ENCODE peak calls at places on chromosomes 3 and 15, in seven cellular contexts. One of them, this sample, is unnamed.

GRCh38 chr3:129068291-129068886 is 7.8 kb downstream of the GP9 start:
- DNase-seq in CD8-positive, alpha-beta memory T cell: no peak
- DNase-seq in left lung: no peak
- DNase-seq in fibroblast of lung: no peak
- DNase-seq in right lobe of liver: no peak
- DNase-seq in lung: no peak
- DNase-seq in astrocyte: no peak
- DNase-seq in this sample: no peak

GRCh38 chr3:197227780-197228574 is 70.4 kb downstream of the DLG1 start:
- DNase-seq in CD8-positive, alpha-beta memory T cell: no peak
- DNase-seq in left lung: no peak
- DNase-seq in fibroblast of lung: peak
- DNase-seq in right lobe of liver: no peak
- DNase-seq in lung: no peak
- DNase-seq in astrocyte: no peak
- DNase-seq in this sample: no peak

GRCh38 chr3:150603888-150604319 is 783 bp downstream of the SELENOT start:
- DNase-seq in CD8-positive, alpha-beta memory T cell: no peak
- DNase-seq in left lung: no peak
- DNase-seq in fibroblast of lung: peak
- DNase-seq in right lobe of liver: no peak
- DNase-seq in lung: no peak
- DNase-seq in astrocyte: no peak
- DNase-seq in this sample: no peak

GRCh38 chr3:128488995-128489859 is 3.8 kb downstream of the GATA2 start:
- DNase-seq in CD8-positive, alpha-beta memory T cell: peak
- DNase-seq in left lung: no peak
- DNase-seq in fibroblast of lung: no peak
- DNase-seq in right lobe of liver: peak
- DNase-seq in lung: no peak
- DNase-seq in astrocyte: no peak
- DNase-seq in this sample: no peak

GRCh38 chr3:12750658-12751071 is 8.4 kb downstream of the TMEM40 start:
- DNase-seq in CD8-positive, alpha-beta memory T cell: no peak
- DNase-seq in left lung: no peak
- DNase-seq in fibroblast of lung: peak
- DNase-seq in right lobe of liver: no peak
- DNase-seq in lung: no peak
- DNase-seq in astrocyte: peak
- DNase-seq in this sample: peak

GRCh38 chr3:193640165-193640706 is 47.2 kb downstream of the OPA1 start:
- DNase-seq in CD8-positive, alpha-beta memory T cell: no peak
- DNase-seq in left lung: no peak
- DNase-seq in fibroblast of lung: no peak
- DNase-seq in right lobe of liver: no peak
- DNase-seq in lung: no peak
- DNase-seq in astrocyte: no peak
- DNase-seq in this sample: no peak

GRCh38 chr3:87448559-87448958 is 172.2 kb upstream of the POU1F1 start:
- DNase-seq in CD8-positive, alpha-beta memory T cell: no peak
- DNase-seq in left lung: no peak
- DNase-seq in fibroblast of lung: no peak
- DNase-seq in right lobe of liver: no peak
- DNase-seq in lung: no peak
- DNase-seq in astrocyte: no peak
- DNase-seq in this sample: no peak

GRCh38 chr15:78567541-78567940 is 2.2 kb downstream of the CHRNA5 start:
- DNase-seq in CD8-positive, alpha-beta memory T cell: no peak
- DNase-seq in left lung: no peak
- DNase-seq in fibroblast of lung: no peak
- DNase-seq in right lobe of liver: no peak
- DNase-seq in lung: no peak
- DNase-seq in astrocyte: no peak
- DNase-seq in this sample: no peak

GRCh38 chr15:40340740-40341400 is at the start of gene CCDC9B:
- DNase-seq in CD8-positive, alpha-beta memory T cell: no peak
- DNase-seq in left lung: peak
- DNase-seq in fibroblast of lung: peak
- DNase-seq in right lobe of liver: peak
- DNase-seq in lung: peak
- DNase-seq in astrocyte: peak
- DNase-seq in this sample: peak

GRCh38 chr3:189001559-189001958 is 170.2 kb upstream of the TPRG1 start:
- DNase-seq in CD8-positive, alpha-beta memory T cell: no peak
- DNase-seq in left lung: no peak
- DNase-seq in fibroblast of lung: peak
- DNase-seq in right lobe of liver: no peak
- DNase-seq in lung: no peak
- DNase-seq in astrocyte: peak
- DNase-seq in this sample: peak

GRCh38 chr15:69537888-69538287 is 85.3 kb downstream of the RPLP1 start:
- DNase-seq in CD8-positive, alpha-beta memory T cell: no peak
- DNase-seq in left lung: no peak
- DNase-seq in fibroblast of lung: no peak
- DNase-seq in right lobe of liver: no peak
- DNase-seq in lung: no peak
- DNase-seq in astrocyte: no peak
- DNase-seq in this sample: no peak

GRCh38 chr3:112030911-112031310 is 3.6 kb upstream of the TMPRSS7 start:
- DNase-seq in CD8-positive, alpha-beta memory T cell: no peak
- DNase-seq in left lung: no peak
- DNase-seq in fibroblast of lung: no peak
- DNase-seq in right lobe of liver: no peak
- DNase-seq in lung: no peak
- DNase-seq in astrocyte: no peak
- DNase-seq in this sample: no peak

GRCh38 chr15:28984421-28985375 is 98.9 kb downstream of the APBA2 start:
- DNase-seq in CD8-positive, alpha-beta memory T cell: peak
- DNase-seq in left lung: no peak
- DNase-seq in fibroblast of lung: peak
- DNase-seq in right lobe of liver: no peak
- DNase-seq in lung: no peak
- DNase-seq in astrocyte: peak
- DNase-seq in this sample: peak

GRCh38 chr3:33131328-33132018 is 17.7 kb downstream of the CRTAP start:
- DNase-seq in CD8-positive, alpha-beta memory T cell: no peak
- DNase-seq in left lung: no peak
- DNase-seq in fibroblast of lung: peak
- DNase-seq in right lobe of liver: no peak
- DNase-seq in lung: no peak
- DNase-seq in astrocyte: peak
- DNase-seq in this sample: peak

GRCh38 chr15:40069178-40070165 is 30.5 kb upstream of the SRP14 start:
- DNase-seq in CD8-positive, alpha-beta memory T cell: no peak
- DNase-seq in left lung: peak
- DNase-seq in fibroblast of lung: peak
- DNase-seq in right lobe of liver: peak
- DNase-seq in lung: peak
- DNase-seq in astrocyte: no peak
- DNase-seq in this sample: no peak

GRCh38 chr3:106963446-106963845 is 413.8 kb upstream of the CCDC54 start:
- DNase-seq in CD8-positive, alpha-beta memory T cell: no peak
- DNase-seq in left lung: no peak
- DNase-seq in fibroblast of lung: peak
- DNase-seq in right lobe of liver: no peak
- DNase-seq in lung: no peak
- DNase-seq in astrocyte: peak
- DNase-seq in this sample: peak

GRCh38 chr3:34284959-34285358 is 486.5 kb downstream of the PDCD6IP start:
- DNase-seq in CD8-positive, alpha-beta memory T cell: no peak
- DNase-seq in left lung: no peak
- DNase-seq in fibroblast of lung: no peak
- DNase-seq in right lobe of liver: no peak
- DNase-seq in lung: no peak
- DNase-seq in astrocyte: no peak
- DNase-seq in this sample: no peak

GRCh38 chr3:70716832-70717231 is 404.4 kb upstream of the MDFIC2 start:
- DNase-seq in CD8-positive, alpha-beta memory T cell: no peak
- DNase-seq in left lung: no peak
- DNase-seq in fibroblast of lung: peak
- DNase-seq in right lobe of liver: no peak
- DNase-seq in lung: no peak
- DNase-seq in astrocyte: peak
- DNase-seq in this sample: peak

GRCh38 chr3:192816274-192816853 is 89.0 kb upstream of the FGF12 start:
- DNase-seq in CD8-positive, alpha-beta memory T cell: no peak
- DNase-seq in left lung: no peak
- DNase-seq in fibroblast of lung: peak
- DNase-seq in right lobe of liver: no peak
- DNase-seq in lung: no peak
- DNase-seq in astrocyte: no peak
- DNase-seq in this sample: peak

GRCh38 chr3:157175678-157176077 is 15.7 kb upstream of the CCNL1 start:
- DNase-seq in CD8-positive, alpha-beta memory T cell: no peak
- DNase-seq in left lung: no peak
- DNase-seq in fibroblast of lung: peak
- DNase-seq in right lobe of liver: peak
- DNase-seq in lung: no peak
- DNase-seq in astrocyte: no peak
- DNase-seq in this sample: peak

GRCh38 chr3:30496496-30496966 is 109.9 kb upstream of the TGFBR2 start:
- DNase-seq in CD8-positive, alpha-beta memory T cell: no peak
- DNase-seq in left lung: no peak
- DNase-seq in fibroblast of lung: peak
- DNase-seq in right lobe of liver: no peak
- DNase-seq in lung: no peak
- DNase-seq in astrocyte: peak
- DNase-seq in this sample: peak

GRCh38 chr15:76993114-76993715 is 1.7 kb upstream of the PSTPIP1 start:
- DNase-seq in CD8-positive, alpha-beta memory T cell: peak
- DNase-seq in left lung: peak
- DNase-seq in fibroblast of lung: no peak
- DNase-seq in right lobe of liver: peak
- DNase-seq in lung: no peak
- DNase-seq in astrocyte: no peak
- DNase-seq in this sample: no peak

GRCh38 chr3:37962906-37963486 is 27.6 kb upstream of the VILL start:
- DNase-seq in CD8-positive, alpha-beta memory T cell: no peak
- DNase-seq in left lung: no peak
- DNase-seq in fibroblast of lung: no peak
- DNase-seq in right lobe of liver: no peak
- DNase-seq in lung: no peak
- DNase-seq in astrocyte: no peak
- DNase-seq in this sample: no peak
- H3K27ac ChIP-seq in CD8-positive, alpha-beta memory T cell: no peak
- H3K27ac ChIP-seq in left lung: no peak
- H3K27ac ChIP-seq in fibroblast of lung: peak
- H3K27ac ChIP-seq in right lobe of liver: peak
- H3K27ac ChIP-seq in lung: no peak
- H3K27ac ChIP-seq in astrocyte: no peak
- H3K27ac ChIP-seq in this sample: no peak

GRCh38 chr15:43519207-43519606 is 1.8 kb downstream of the MAP1A start:
- DNase-seq in CD8-positive, alpha-beta memory T cell: no peak
- DNase-seq in left lung: no peak
- DNase-seq in fibroblast of lung: no peak
- DNase-seq in right lobe of liver: no peak
- DNase-seq in lung: no peak
- DNase-seq in astrocyte: no peak
- DNase-seq in this sample: no peak
- H3K4me3 ChIP-seq in CD8-positive, alpha-beta memory T cell: no peak
- H3K4me3 ChIP-seq in left lung: no peak
- H3K4me3 ChIP-seq in fibroblast of lung: peak
- H3K4me3 ChIP-seq in right lobe of liver: no peak
- H3K4me3 ChIP-seq in lung: no peak
- H3K4me3 ChIP-seq in astrocyte: peak
- H3K4me3 ChIP-seq in this sample: no peak

DNA sequence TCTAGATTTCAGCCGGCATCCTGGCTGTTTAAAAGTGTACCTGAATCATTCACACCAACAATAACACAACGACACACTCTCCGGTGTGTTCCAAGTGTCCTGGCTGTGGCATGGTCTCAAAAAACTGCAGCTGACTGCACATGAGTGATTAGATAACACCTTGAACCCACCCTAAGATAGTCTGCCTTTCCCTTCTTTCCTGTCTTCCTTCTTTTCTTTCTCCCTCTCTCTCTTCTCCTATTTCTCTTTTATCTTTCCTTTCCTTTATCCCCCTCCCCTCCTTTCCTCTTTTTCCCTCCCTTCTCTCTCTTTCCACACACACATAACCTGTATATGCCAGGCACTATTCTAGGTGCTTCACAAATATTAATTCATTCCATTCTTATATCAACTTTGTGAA is 1.2 kb upstream of the FAH start:
- DNase-seq in CD8-positive, alpha-beta memory T cell: no peak
- DNase-seq in left lung: no peak
- DNase-seq in fibroblast of lung: no peak
- DNase-seq in right lobe of liver: no peak
- DNase-seq in lung: no peak
- DNase-seq in astrocyte: no peak
- DNase-seq in this sample: no peak
- H3K27ac ChIP-seq in CD8-positive, alpha-beta memory T cell: no peak
- H3K27ac ChIP-seq in left lung: peak
- H3K27ac ChIP-seq in fibroblast of lung: no peak
- H3K27ac ChIP-seq in right lobe of liver: no peak
- H3K27ac ChIP-seq in lung: no peak
- H3K27ac ChIP-seq in astrocyte: no peak
- H3K27ac ChIP-seq in this sample: no peak

DNA sequence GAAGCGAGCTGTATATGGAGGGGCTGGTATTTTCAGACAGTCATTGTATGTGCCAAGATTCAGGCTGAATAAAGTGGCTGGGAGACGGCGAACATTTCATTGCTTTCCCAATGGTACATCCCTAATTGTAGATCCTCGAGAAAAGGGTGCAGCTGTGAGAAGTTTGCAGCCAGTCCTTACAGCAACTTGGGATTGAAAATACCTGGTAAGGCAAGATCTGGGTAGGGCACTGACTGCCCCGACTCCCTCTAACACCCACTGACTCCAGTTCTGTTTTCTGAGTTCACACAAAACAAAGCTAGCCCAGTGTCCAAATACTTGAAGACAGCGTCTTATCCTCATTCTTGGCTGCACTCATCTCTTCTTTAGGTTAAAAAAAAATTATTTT is 63.7 kb downstream of the EDEM1 start:
- DNase-seq in CD8-positive, alpha-beta memory T cell: no peak
- DNase-seq in left lung: no peak
- DNase-seq in fibroblast of lung: no peak
- DNase-seq in right lobe of liver: no peak
- DNase-seq in lung: no peak
- DNase-seq in astrocyte: no peak
- DNase-seq in this sample: no peak
- H3K4me3 ChIP-seq in CD8-positive, alpha-beta memory T cell: no peak
- H3K4me3 ChIP-seq in left lung: no peak
- H3K4me3 ChIP-seq in fibroblast of lung: peak
- H3K4me3 ChIP-seq in right lobe of liver: peak
- H3K4me3 ChIP-seq in lung: no peak
- H3K4me3 ChIP-seq in astrocyte: peak
- H3K4me3 ChIP-seq in this sample: no peak

GRCh38 chr15:55194246-55194645 is 2.5 kb downstream of the RSL24D1 start:
- DNase-seq in CD8-positive, alpha-beta memory T cell: no peak
- DNase-seq in left lung: no peak
- DNase-seq in fibroblast of lung: peak
- DNase-seq in right lobe of liver: no peak
- DNase-seq in lung: no peak
- DNase-seq in astrocyte: no peak
- DNase-seq in this sample: no peak
- H3K27ac ChIP-seq in CD8-positive, alpha-beta memory T cell: no peak
- H3K27ac ChIP-seq in left lung: no peak
- H3K27ac ChIP-seq in fibroblast of lung: no peak
- H3K27ac ChIP-seq in right lobe of liver: no peak
- H3K27ac ChIP-seq in lung: no peak
- H3K27ac ChIP-seq in astrocyte: no peak
- H3K27ac ChIP-seq in this sample: no peak

This sample was measured in brain microvascular endothelial cell.